ENCODE peak calls at places on chromosome 7, in five cellular contexts. S is esophagus squamous epithelium, Z is esophagus muscularis mucosa, V is stomach, T is GM12878. J is an unnamed sample.

GRCh38 chr7:25347360-25347759 is 119.1 kb upstream of the NPVF start:
- DNase-seq in S (no peak), Z (no peak), V (no peak), T (no peak), J (no peak)

GRCh38 chr7:54330216-54330800 is 211.9 kb upstream of the VSTM2A start:
- DNase-seq in S (no peak), Z (no peak), V (no peak), T (no peak), J (no peak)

GRCh38 chr7:30027065-30027456 is 559 bp upstream of the FKBP14 start:
- DNase-seq in S (no peak), Z (no peak), V (no peak), T (peak; percentile 51), J (peak; percentile 51)

GRCh38 chr7:141304291-141304690 is 230.4 kb downstream of the TMEM178B start:
- DNase-seq in S (no peak), Z (no peak), V (no peak), T (no peak), J (no peak)

GRCh38 chr7:26196305-26196704 is 4.2 kb downstream of the HNRNPA2B1 start:
- DNase-seq in S (no peak), Z (no peak), V (no peak), T (no peak), J (no peak)

GRCh38 chr7:146002431-146003078 is 114.0 kb upstream of the CNTNAP2 start:
- DNase-seq in S (no peak), Z (no peak), V (no peak), T (peak; percentile 2), J (no peak)

GRCh38 chr7:22849158-22849557 is 26.5 kb upstream of the TOMM7 start:
- DNase-seq in S (no peak), Z (no peak), V (no peak), T (no peak), J (no peak)

GRCh38 chr7:116525298-116525912 is 569 bp downstream of the CAV1 start:
- DNase-seq in S (no peak), Z (no peak), V (peak; percentile 41), T (no peak), J (peak; percentile 45)

GRCh38 chr7:142776206-142776844 is 5.6 kb downstream of the PRSS2 start:
- DNase-seq in S (no peak), Z (no peak), V (no peak), T (no peak), J (peak; percentile 52)

GRCh38 chr7:126856691-126857291 is 395.9 kb downstream of the GRM8 start:
- DNase-seq in S (no peak), Z (no peak), V (no peak), T (no peak), J (no peak)

GRCh38 chr7:11716185-11716584 is 115.8 kb downstream of the THSD7A start:
- DNase-seq in S (no peak), Z (no peak), V (peak; percentile 54), T (no peak), J (peak; percentile 43)

GRCh38 chr7:334618-335357 is 44.8 kb downstream of the FOXL3 start:
- DNase-seq in S (no peak), Z (no peak), V (no peak), T (no peak), J (no peak)

GRCh38 chr7:121394709-121395140 is 1.4 kb downstream of the FAM3C start:
- DNase-seq in S (no peak), Z (no peak), V (peak; percentile 46), T (no peak), J (peak; percentile 38)

GRCh38 chr7:116062666-116063065 is 32.1 kb upstream of the TFEC start:
- DNase-seq in S (no peak), Z (no peak), V (no peak), T (no peak), J (no peak)

GRCh38 chr7:132618956-132619305 is 42.7 kb upstream of the PLXNA4 start:
- DNase-seq in S (no peak), Z (no peak), V (no peak), T (no peak), J (no peak)

GRCh38 chr7:88203401-88203800 is 16.4 kb downstream of the SRI start:
- DNase-seq in S (no peak), Z (no peak), V (no peak), T (no peak), J (no peak)

GRCh38 chr7:81604075-81604807 is 165.6 kb downstream of the HGF start:
- DNase-seq in S (no peak), Z (no peak), V (no peak), T (no peak), J (no peak)

GRCh38 chr7:41399171-41399570 is 303.7 kb downstream of the INHBA start:
- DNase-seq in S (no peak), Z (no peak), V (no peak), T (no peak), J (no peak)

GRCh38 chr7:153190452-153190851 is 430.9 kb downstream of the ACTR3B start:
- DNase-seq in S (no peak), Z (no peak), V (no peak), T (no peak), J (peak; percentile 6)

GRCh38 chr7:31776616-31777015 is 89.6 kb downstream of the PPP1R17 start:
- DNase-seq in S (no peak), Z (no peak), V (no peak), T (no peak), J (no peak)

GRCh38 chr7:28180031-28180363 is 598 bp downstream of the JAZF1 start:
- DNase-seq in S (no peak), Z (no peak), V (no peak), T (no peak), J (no peak)

GRCh38 chr7:137873524-137873923 is 26.8 kb upstream of the DGKI start:
- DNase-seq in S (no peak), Z (no peak), V (no peak), T (no peak), J (no peak)

GRCh38 chr7:37970211-37970610 is 49.8 kb downstream of the EPDR1 start:
- DNase-seq in S (no peak), Z (no peak), V (no peak), T (no peak), J (no peak)

GRCh38 chr7:26618458-26618857 is 245.9 kb downstream of the SKAP2 start:
- DNase-seq in S (no peak), Z (no peak), V (no peak), T (no peak), J (no peak)

GRCh38 chr7:38276096-38276857 is 2.8 kb upstream of the TARP start:
- DNase-seq in S (no peak), Z (no peak), V (no peak), T (no peak), J (no peak)

GRCh38 chr7:132783824-132784223 is 207.6 kb upstream of the PLXNA4 start:
- DNase-seq in S (no peak), Z (no peak), V (no peak), T (no peak), J (no peak)

GRCh38 chr7:128108129-128108528 is 76.9 kb upstream of the LRRC4 start:
- DNase-seq in S (no peak), Z (no peak), V (no peak), T (no peak), J (no peak)

DNA sequence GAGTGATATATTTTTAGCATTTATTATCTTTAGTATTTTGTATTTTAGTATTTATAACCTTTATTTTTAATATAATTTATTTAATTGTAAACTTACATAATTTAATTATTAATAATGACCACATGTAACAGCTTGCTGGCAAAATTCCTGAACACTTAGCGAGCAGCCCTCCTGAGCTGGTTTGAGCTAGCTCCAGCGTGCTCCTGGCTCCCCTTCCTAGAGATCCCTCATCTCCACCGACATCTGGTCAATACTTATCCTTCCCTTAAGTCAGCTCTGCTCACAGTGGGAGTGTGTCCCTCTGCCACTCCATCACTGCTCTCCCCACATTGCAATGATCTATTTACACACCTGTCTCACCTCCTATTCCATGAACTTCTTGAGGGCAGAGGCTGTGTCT is 20.7 kb upstream of the TBXAS1 start:
- DNase-seq in S (no peak), Z (no peak), V (no peak), T (no peak), J (no peak)
- TF ChIP-seq POLR2A in S (no peak), Z (no peak), V (no peak), T (no peak), J (no peak)

GRCh38 chr7:158373761-158374545 is 213.7 kb downstream of the PTPRN2 start:
- DNase-seq in S (no peak), Z (no peak), V (no peak), T (no peak), J (no peak)

GRCh38 chr7:158369866-158370265 is 217.8 kb downstream of the PTPRN2 start:
- DNase-seq in S (no peak), Z (no peak), V (no peak), T (no peak), J (no peak)

GRCh38 chr7:158369290-158369689 is 218.3 kb downstream of the PTPRN2 start:
- DNase-seq in S (no peak), Z (no peak), V (no peak), T (no peak), J (no peak)

GRCh38 chr7:158372400-158373302 is 215.0 kb downstream of the PTPRN2 start:
- DNase-seq in S (no peak), Z (no peak), V (no peak), T (no peak), J (no peak)

DNA sequence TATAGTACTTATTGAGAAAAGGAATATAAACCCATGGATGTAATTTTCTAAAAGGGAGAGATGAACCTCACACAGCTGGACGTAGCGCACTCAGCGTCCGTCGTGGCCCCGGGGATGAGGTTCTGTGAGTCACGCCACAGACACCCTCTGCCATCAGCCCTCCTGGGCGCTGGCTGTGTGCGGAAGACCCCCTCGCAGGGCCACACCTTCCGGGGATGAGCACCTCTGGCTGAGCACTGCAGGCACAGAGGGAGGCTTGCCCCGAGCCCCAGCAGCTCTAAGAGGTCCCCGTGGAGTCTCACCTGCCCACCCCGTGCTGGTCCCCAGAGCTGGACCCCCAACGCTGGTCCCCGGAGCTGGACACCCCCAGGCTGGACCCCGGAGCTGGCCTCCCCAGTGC is 215.8 kb downstream of the PTPRN2 start:
- DNase-seq in S (no peak), Z (no peak), V (no peak), T (no peak), J (no peak)
- H3K9me3 ChIP-seq in S (no peaks in the 10 kb centered on the region), Z (no peaks in the 10 kb centered on the region), V (no peaks in the 10 kb centered on the region), T (no peaks in the 10 kb centered on the region), J (no peaks in the 10 kb centered on the region)

DNA sequence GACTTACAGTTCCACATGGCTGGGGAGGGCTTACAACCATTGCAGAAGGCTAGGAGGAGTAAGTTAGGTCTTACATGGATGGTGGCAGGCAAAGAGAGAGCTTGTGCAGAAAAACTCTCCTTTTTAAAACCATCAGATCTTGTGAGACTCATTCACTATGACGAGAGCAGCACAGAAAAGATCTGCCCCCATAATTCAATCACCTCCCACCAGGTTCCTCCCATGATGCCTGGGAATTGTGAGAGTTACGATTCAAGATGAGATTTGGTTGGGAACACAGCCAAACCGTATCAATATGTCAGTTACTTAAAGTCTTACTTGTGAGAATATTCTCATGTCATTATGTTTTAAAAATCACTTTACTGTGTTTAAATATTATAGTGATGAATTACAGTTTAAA is 481.9 kb downstream of the ARL4A start:
- DNase-seq in S (no peak), Z (no peak), V (no peak), T (no peak), J (no peak)
- TF ChIP-seq POLR2A in S (no peak), Z (no peak), V (no peak), T (no peak), J (no peak)

DNA sequence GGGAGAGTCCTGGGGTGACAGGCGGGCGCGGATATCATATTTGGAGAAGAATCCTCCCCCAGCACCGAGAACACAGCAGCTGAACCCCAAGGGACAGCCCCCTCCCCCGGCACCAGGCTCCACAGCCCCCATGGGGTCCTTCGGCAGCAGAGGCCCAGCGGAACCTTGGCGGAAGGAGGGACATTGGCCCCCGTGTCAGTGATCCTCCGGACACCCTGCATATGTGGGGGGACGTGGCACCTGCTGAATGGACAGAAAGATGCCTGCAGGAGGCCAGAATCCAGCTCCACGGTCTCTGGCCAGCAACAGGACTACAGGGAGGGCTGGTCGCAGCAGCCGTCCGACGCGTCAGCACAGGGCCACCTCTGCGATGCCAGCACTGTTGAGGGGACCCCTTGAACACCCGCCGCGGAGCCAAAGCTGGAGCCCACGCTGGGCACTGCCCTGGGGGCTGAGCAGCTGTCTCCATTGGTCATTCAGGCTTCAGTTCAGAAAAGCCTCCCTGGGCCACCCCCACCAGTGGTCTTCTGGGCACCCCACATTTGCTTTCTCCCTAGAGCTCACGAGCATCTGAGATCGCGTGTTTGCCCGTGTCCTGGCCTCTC is 240.1 kb downstream of the ELFN1 start:
- DNase-seq in S (no peak), Z (no peak), V (no peak), T (no peak), J (no peak)
- H3K9me3 ChIP-seq in S (no peaks in the 10 kb centered on the region), Z (no peaks in the 10 kb centered on the region), V (no peaks in the 10 kb centered on the region), T (no peaks in the 10 kb centered on the region), J (no peaks in the 10 kb centered on the region)